ENCODE peak calls at places on chromosomes 16 and 17, in six cellular contexts. E, K, S, G, C and P are unnamed samples.
A peak's percentile ranks its signal among the peaks of the same experiment; 100 is the strongest.

GRCh38 chr16:11101283-11101682 is 154.7 kb downstream of the SOCS1 start:
- DNase-seq in E (no peak), K (no peak), S (no peak), G (no peak), C (no peak), P (no peak)

GRCh38 chr17:77723071-77723908 is 235.2 kb upstream of the TNRC6C start:
- DNase-seq in E (peak; percentile 31), K (peak; percentile 64), S (no peak), G (no peak), C (no peak), P (no peak)

GRCh38 chr16:4053663-4054479 is 62.4 kb downstream of the ADCY9 start:
- DNase-seq in E (no peak), K (peak; percentile 94), S (no peak), G (no peak), C (peak; percentile 95), P (peak; percentile 70)

GRCh38 chr17:1060991-1061390 is 64.1 kb downstream of the TIMM22 start:
- DNase-seq in E (peak; percentile 48), K (no peak), S (no peak), G (no peak), C (peak; percentile 99), P (no peak)

GRCh38 chr17:51841669-51842068 is 316.8 kb downstream of the CA10 start:
- DNase-seq in E (no peak), K (no peak), S (no peak), G (no peak), C (no peak), P (no peak)

GRCh38 chr17:78269893-78270490 is 38.6 kb downstream of the TMEM235 start:
- DNase-seq in E (no peak), K (no peak), S (no peak), G (peak; percentile 51), C (no peak), P (no peak)

GRCh38 chr17:82698974-82699442 is 510 bp upstream of the RAB40B start:
- DNase-seq in E (no peak), K (no peak), S (no peak), G (no peak), C (no peak), P (no peak)

GRCh38 chr16:74465281-74465680 is 44.0 kb upstream of the CLEC18B start:
- DNase-seq in E (no peak), K (no peak), S (no peak), G (no peak), C (no peak), P (no peak)

GRCh38 chr16:31090540-31090939 is 1.8 kb upstream of the PRSS53 start:
- DNase-seq in E (no peak), K (no peak), S (peak; percentile 29), G (no peak), C (peak; percentile 65), P (no peak)

GRCh38 chr17:66957951-66958579 is 6.4 kb upstream of the CACNG4 start:
- DNase-seq in E (no peak), K (no peak), S (no peak), G (peak; percentile 44), C (peak; percentile 14), P (no peak)

GRCh38 chr16:11706180-11706742 is 36.4 kb downstream of the TXNDC11 start:
- DNase-seq in E (no peak), K (no peak), S (peak; percentile 83), G (no peak), C (peak; percentile 33), P (no peak)

GRCh38 chr17:77098884-77099545 is 41.8 kb upstream of the SEC14L1 start:
- DNase-seq in E (peak; percentile 64), K (no peak), S (no peak), G (no peak), C (peak; percentile 85), P (peak; percentile 73)

GRCh38 chr16:28107232-28107631 is 43.7 kb upstream of the GSG1L start:
- DNase-seq in E (no peak), K (no peak), S (no peak), G (no peak), C (no peak), P (no peak)

GRCh38 chr16:12027558-12027957 is 51.0 kb downstream of the SNX29 start:
- DNase-seq in E (no peak), K (no peak), S (no peak), G (no peak), C (no peak), P (no peak)

GRCh38 chr17:44278006-44278405 is 10.1 kb upstream of the SLC4A1 start:
- DNase-seq in E (no peak), K (no peak), S (no peak), G (no peak), C (peak; percentile 68), P (no peak)

GRCh38 chr16:79390481-79391051 is 210.0 kb downstream of the MAF start:
- DNase-seq in E (no peak), K (no peak), S (no peak), G (no peak), C (no peak), P (no peak)

GRCh38 chr16:73265124-73265838 is 217.4 kb upstream of the ZFHX3 start:
- DNase-seq in E (no peak), K (no peak), S (no peak), G (no peak), C (no peak), P (no peak)

GRCh38 chr16:241866-242265 is 7.2 kb downstream of the FAM234A start:
- DNase-seq in E (no peak), K (no peak), S (no peak), G (no peak), C (no peak), P (no peak)

GRCh38 chr16:56789360-56789759 is 59.4 kb downstream of the NUP93 start:
- DNase-seq in E (peak; percentile 26), K (no peak), S (peak; percentile 62), G (no peak), C (peak; percentile 60), P (no peak)

GRCh38 chr17:65029605-65030308 is 26.8 kb downstream of the GNA13 start:
- DNase-seq in E (no peak), K (no peak), S (peak; percentile 67), G (no peak), C (no peak), P (no peak)

GRCh38 chr17:73068322-73069153 is 23.9 kb downstream of the SLC39A11 start:
- DNase-seq in E (no peak), K (no peak), S (no peak), G (no peak), C (peak; percentile 92), P (no peak)

GRCh38 chr17:83079766-83080616 is 582 bp downstream of the METRNL start:
- DNase-seq in E (no peak), K (no peak), S (no peak), G (peak; percentile 66), C (no peak), P (no peak)

GRCh38 chr16:29901607-29901945 is 1.3 kb downstream of the ASPHD1 start:
- DNase-seq in E (no peak), K (no peak), S (no peak), G (no peak), C (no peak), P (no peak)
- H3K4me3 ChIP-seq in E (peak overlapping the region; percentile 76), K (no peak overlapping the region), S (no peak overlapping the region), G (no peak overlapping the region), C (peak overlapping the region; percentile 87), P (no peak overlapping the region)

DNA sequence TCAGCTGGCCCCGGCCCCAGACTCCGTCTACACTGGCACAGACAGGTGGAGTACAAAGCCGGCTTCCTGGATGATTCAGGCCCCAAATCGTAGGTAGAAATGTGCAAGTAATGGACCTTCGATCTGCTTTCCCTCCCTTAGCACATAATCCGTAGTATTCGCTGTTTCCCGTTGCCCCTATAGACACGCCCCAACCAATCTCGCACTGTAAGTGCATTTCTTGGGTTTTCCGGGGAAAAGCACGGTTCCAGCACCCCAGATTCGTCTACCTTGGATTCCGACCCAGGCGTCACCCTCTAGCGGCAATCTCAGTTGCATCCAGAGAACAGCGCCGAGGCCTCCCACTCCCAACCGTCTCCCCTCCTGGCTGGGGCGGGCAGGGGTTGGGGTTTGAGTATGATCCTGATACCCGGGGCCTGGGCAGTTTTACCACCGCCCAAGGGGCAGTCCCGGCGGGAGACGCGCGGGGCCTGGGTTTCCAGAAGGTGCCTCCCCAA is 12.1 kb upstream of the FOXF1 start:
- DNase-seq in E (no peak), K (no peak), S (no peak), G (peak; percentile 63), C (peak; percentile 37), P (no peak)
- H3K4me3 ChIP-seq in E (no peak overlapping the region), K (peak overlapping the region; percentile 61), S (no peak overlapping the region), G (no peak overlapping the region), C (peak overlapping the region; percentile 41), P (no peak overlapping the region)

GRCh38 chr16:83136924-83137323 is 510.2 kb downstream of the CDH13 start:
- DNase-seq in E (no peak), K (no peak), S (peak; percentile 72), G (no peak), C (no peak), P (no peak)

GRCh38 chr16:83138976-83139690 is 512.4 kb downstream of the CDH13 start:
- DNase-seq in E (no peak), K (no peak), S (no peak), G (no peak), C (peak; percentile 51), P (no peak)

GRCh38 chr16:83137326-83137770 is 510.6 kb downstream of the CDH13 start:
- DNase-seq in E (no peak), K (no peak), S (peak; percentile 70), G (peak; percentile 63), C (peak; percentile 83), P (no peak)

GRCh38 chr16:83138512-83138911 is 511.7 kb downstream of the CDH13 start:
- DNase-seq in E (no peak), K (no peak), S (no peak), G (no peak), C (no peak), P (no peak)

DNA sequence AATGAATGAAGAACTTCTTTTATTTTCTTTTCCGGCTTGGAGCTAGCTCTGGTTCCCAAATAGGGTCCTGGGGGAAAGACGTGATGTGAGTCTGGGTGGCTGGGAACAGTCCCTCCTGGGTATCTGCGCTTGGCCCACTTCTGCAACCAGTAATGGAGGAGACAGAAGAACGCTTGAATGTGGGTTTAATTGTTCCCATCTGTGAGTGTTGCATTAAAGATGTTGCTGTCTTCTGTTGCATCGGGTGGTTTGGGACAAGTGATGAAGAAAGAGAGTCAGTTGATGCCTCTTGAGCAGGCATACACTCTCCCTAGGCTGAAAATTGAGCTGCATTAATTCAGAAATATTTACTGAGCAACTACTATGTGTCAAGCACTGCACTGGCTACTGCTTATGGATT is 511.1 kb downstream of the CDH13 start:
- DNase-seq in E (no peak), K (no peak), S (no peak), G (no peak), C (no peak), P (no peak)
- H3K4me3 ChIP-seq in E (peak overlapping the region; percentile 43), K (peak overlapping the region; percentile 40), S (peak overlapping the region; percentile 52), G (no peak overlapping the region), C (no peak overlapping the region), P (no peak overlapping the region)

DNA sequence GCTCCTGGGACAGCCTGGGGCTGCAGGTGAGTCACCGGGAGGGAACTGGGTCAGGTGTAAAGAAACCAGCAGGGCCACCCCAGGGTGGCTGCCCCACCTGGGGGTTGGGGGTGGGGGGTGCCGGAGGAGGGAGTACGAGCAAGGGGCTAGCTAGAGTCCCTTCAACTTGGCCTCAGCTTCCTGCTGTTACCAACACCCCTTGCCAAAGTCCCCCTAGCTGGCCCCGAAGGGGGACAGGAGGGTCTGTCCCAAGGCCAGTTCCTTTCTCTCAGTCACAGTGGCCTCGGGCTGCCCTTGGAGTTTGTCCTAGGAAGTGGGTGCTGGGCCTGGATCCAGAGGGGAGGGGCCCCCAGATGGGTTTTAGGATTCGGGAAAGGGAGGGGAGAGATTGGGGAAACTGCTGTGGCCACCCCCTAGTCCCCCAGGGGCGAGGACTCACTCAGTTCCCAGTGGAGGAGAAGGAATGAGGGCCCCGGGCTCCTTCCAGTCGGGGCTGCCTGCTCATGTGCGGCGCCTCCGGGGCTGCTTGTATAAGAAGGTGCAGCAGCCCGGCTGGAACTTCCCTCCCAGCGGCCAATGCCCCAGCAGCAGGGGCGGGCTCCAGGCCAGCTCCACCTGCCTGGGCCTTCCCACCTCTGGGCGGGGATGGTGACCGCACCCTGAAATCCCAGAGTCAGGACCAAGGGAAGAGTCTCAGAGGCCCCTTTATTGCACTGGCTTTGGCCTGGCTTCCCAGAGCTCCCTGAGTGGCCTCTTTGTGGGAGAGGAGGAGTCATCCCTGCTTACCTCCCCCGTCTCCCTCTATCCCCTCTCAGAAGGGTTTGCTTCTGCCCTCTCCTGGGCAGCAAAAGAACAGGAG is 7.3 kb downstream of the ARHGAP27 start:
- DNase-seq in E (no peak), K (no peak), S (peak; percentile 55), G (peak; percentile 87), C (peak; percentile 74), P (peak; percentile 74)
- H3K4me3 ChIP-seq in E (no peak overlapping the region), K (no peak overlapping the region), S (peak overlapping the region; percentile 52), G (peak overlapping the region; percentile 15), C (no peak overlapping the region), P (peak overlapping the region; percentile 30)